ENCODE peak calls at places on chromosomes 7 and 10, in five cellular contexts. One of them, this sample, is unnamed.

GRCh38 chr10:113753020-113753692 is 1.7 kb downstream of the PLEKHS1 start:
- DNase-seq in Kasumi-1: no peak
- DNase-seq in astrocyte of the cerebellum: no peak
- DNase-seq in uterus: no peak
- DNase-seq in fibroblast of mammary gland: no peak
- DNase-seq in this sample: no peak

GRCh38 chr10:7891634-7892033 is 73.3 kb downstream of the TAF3 start:
- DNase-seq in astrocyte of the cerebellum: no peak
- DNase-seq in Kasumi-1: no peak
- DNase-seq in fibroblast of mammary gland: peak; percentile 11
- DNase-seq in uterus: no peak
- DNase-seq in this sample: no peak

GRCh38 chr7:70556761-70557160 is 575.2 kb upstream of the GALNT17 start:
- DNase-seq in fibroblast of mammary gland: no peak
- DNase-seq in astrocyte of the cerebellum: no peak
- DNase-seq in Kasumi-1: no peak
- DNase-seq in uterus: no peak
- DNase-seq in this sample: no peak

GRCh38 chr10:66180651-66181318 is 745.1 kb upstream of the LRRTM3 start:
- DNase-seq in uterus: no peak
- DNase-seq in fibroblast of mammary gland: peak; percentile 51
- DNase-seq in Kasumi-1: peak; percentile 80
- DNase-seq in astrocyte of the cerebellum: peak; percentile 58
- DNase-seq in this sample: peak; percentile 19

GRCh38 chr7:2097492-2097891 is 135.3 kb downstream of the MAD1L1 start:
- DNase-seq in astrocyte of the cerebellum: no peak
- DNase-seq in uterus: no peak
- DNase-seq in fibroblast of mammary gland: no peak
- DNase-seq in Kasumi-1: no peak
- DNase-seq in this sample: no peak

GRCh38 chr10:101238732-101239105 is 9.5 kb upstream of the LBX1 start:
- DNase-seq in astrocyte of the cerebellum: no peak
- DNase-seq in fibroblast of mammary gland: no peak
- DNase-seq in uterus: no peak
- DNase-seq in Kasumi-1: no peak
- DNase-seq in this sample: no peak

GRCh38 chr7:14698239-14698638 is 204.3 kb downstream of the DGKB start:
- DNase-seq in fibroblast of mammary gland: peak; percentile 14
- DNase-seq in astrocyte of the cerebellum: no peak
- DNase-seq in uterus: no peak
- DNase-seq in Kasumi-1: no peak
- DNase-seq in this sample: no peak

GRCh38 chr7:155533827-155534690 is 12.3 kb downstream of the CNPY1 start:
- DNase-seq in uterus: no peak
- DNase-seq in fibroblast of mammary gland: peak; percentile 6
- DNase-seq in astrocyte of the cerebellum: no peak
- DNase-seq in Kasumi-1: peak; percentile 22
- DNase-seq in this sample: no peak

GRCh38 chr10:15363031-15363430 is 8.1 kb downstream of the FAM171A1 start:
- DNase-seq in fibroblast of mammary gland: no peak
- DNase-seq in astrocyte of the cerebellum: no peak
- DNase-seq in Kasumi-1: no peak
- DNase-seq in uterus: no peak
- DNase-seq in this sample: peak; percentile 25

GRCh38 chr7:74141705-74142104 is 32.5 kb upstream of the EIF4H start:
- DNase-seq in Kasumi-1: no peak
- DNase-seq in uterus: no peak
- DNase-seq in astrocyte of the cerebellum: no peak
- DNase-seq in fibroblast of mammary gland: no peak
- DNase-seq in this sample: no peak

GRCh38 chr7:13197501-13197900 is 510.1 kb downstream of the ARL4A start:
- DNase-seq in fibroblast of mammary gland: peak; percentile 67
- DNase-seq in uterus: no peak
- DNase-seq in Kasumi-1: no peak
- DNase-seq in astrocyte of the cerebellum: no peak
- DNase-seq in this sample: no peak

GRCh38 chr10:69338547-69339450 is 60.5 kb downstream of the HK1 start:
- DNase-seq in fibroblast of mammary gland: peak; percentile 35
- DNase-seq in astrocyte of the cerebellum: no peak
- DNase-seq in uterus: no peak
- DNase-seq in Kasumi-1: no peak
- DNase-seq in this sample: no peak

GRCh38 chr7:32948202-32948601 is 9.0 kb upstream of the FKBP9 start:
- DNase-seq in Kasumi-1: no peak
- DNase-seq in astrocyte of the cerebellum: no peak
- DNase-seq in fibroblast of mammary gland: no peak
- DNase-seq in uterus: no peak
- DNase-seq in this sample: no peak

GRCh38 chr7:77940647-77941046 is 142.1 kb downstream of the PHTF2 start:
- DNase-seq in fibroblast of mammary gland: peak; percentile 46
- DNase-seq in Kasumi-1: peak; percentile 44
- DNase-seq in astrocyte of the cerebellum: peak; percentile 23
- DNase-seq in uterus: no peak
- DNase-seq in this sample: no peak

GRCh38 chr7:24668922-24669635 is 88.2 kb downstream of the GSDME start:
- DNase-seq in uterus: no peak
- DNase-seq in fibroblast of mammary gland: peak; percentile 65
- DNase-seq in astrocyte of the cerebellum: no peak
- DNase-seq in Kasumi-1: no peak
- DNase-seq in this sample: no peak

GRCh38 chr7:927031-927671 is 27.3 kb downstream of the ADAP1 start:
- DNase-seq in astrocyte of the cerebellum: no peak
- DNase-seq in fibroblast of mammary gland: no peak
- DNase-seq in uterus: no peak
- DNase-seq in Kasumi-1: no peak
- DNase-seq in this sample: no peak

GRCh38 chr7:105030447-105030846 is 16.4 kb downstream of the KMT2E start:
- DNase-seq in uterus: no peak
- DNase-seq in fibroblast of mammary gland: no peak
- DNase-seq in Kasumi-1: no peak
- DNase-seq in astrocyte of the cerebellum: no peak
- DNase-seq in this sample: no peak

GRCh38 chr10:4431114-4431862 is 394.7 kb upstream of the AKR1E2 start:
- DNase-seq in Kasumi-1: no peak
- DNase-seq in astrocyte of the cerebellum: peak; percentile 88
- DNase-seq in fibroblast of mammary gland: peak; percentile 25
- DNase-seq in uterus: no peak
- DNase-seq in this sample: peak; percentile 12

GRCh38 chr10:133474833-133475734 is 21.3 kb downstream of the SCART1 start:
- DNase-seq in fibroblast of mammary gland: no peak
- DNase-seq in astrocyte of the cerebellum: no peak
- DNase-seq in uterus: no peak
- DNase-seq in Kasumi-1: no peak
- DNase-seq in this sample: no peak

This sample was measured in kidney epithelial cell.